ENCODE peak calls at places on chromosomes 16 and 17, in eight cellular contexts. G is left ventricle myocardium inferior, I is body of pancreas, B is endothelial cell of umbilical vein, Q is A549, L is prostate gland, E is OCI-LY7, N is upper lobe of right lung. T is an unnamed sample.

GRCh38 chr17:46977348-46977747 is 1.7 kb downstream of the RPRML start:
- DNase-seq in G (no peak), I (peak), B (no peak), Q (peak), L (no peak), E (peak), N (no peak), T (no peak)

GRCh38 chr16:30369091-30369937 is 980 bp downstream of the TBC1D10B start:
- DNase-seq in G (no peak), I (no peak), B (peak), Q (no peak), L (no peak), E (no peak), N (no peak), T (no peak)

GRCh38 chr16:85416267-85417109 is 196.6 kb upstream of the GSE1 start:
- DNase-seq in G (peak), I (peak), B (no peak), Q (peak), L (no peak), E (peak), N (peak), T (no peak)

GRCh38 chr16:64629622-64630021 is 492.2 kb downstream of the CDH11 start:
- DNase-seq in G (no peak), I (no peak), B (no peak), Q (no peak), L (no peak), E (no peak), N (no peak), T (peak)

GRCh38 chr16:12420661-12421209 is 383.0 kb downstream of the CPPED1 start:
- DNase-seq in G (no peak), I (no peak), B (no peak), Q (no peak), L (no peak), E (no peak), N (no peak), T (no peak)

GRCh38 chr16:1535391-1536291 is 2.2 kb downstream of the TMEM204 start:
- DNase-seq in G (no peak), I (no peak), B (no peak), Q (no peak), L (no peak), E (no peak), N (peak), T (no peak)

GRCh38 chr17:8212312-8213180 is 2.2 kb upstream of the AURKB start:
- DNase-seq in G (no peak), I (no peak), B (no peak), Q (no peak), L (no peak), E (no peak), N (no peak), T (no peak)

GRCh38 chr17:37425268-37425667 is 18.6 kb downstream of the TADA2A start:
- DNase-seq in G (no peak), I (no peak), B (no peak), Q (no peak), L (no peak), E (no peak), N (no peak), T (no peak)

GRCh38 chr16:29708917-29709600 is 30.1 kb downstream of the QPRT start:
- DNase-seq in G (no peak), I (no peak), B (no peak), Q (no peak), L (no peak), E (no peak), N (peak), T (no peak)

GRCh38 chr17:78748730-78749317 is 33.2 kb downstream of the CYTH1 start:
- DNase-seq in G (peak), I (peak), B (peak), Q (no peak), L (peak), E (peak), N (peak), T (no peak)

GRCh38 chr16:2973605-2974318 is 4.6 kb downstream of the PAQR4 start:
- DNase-seq in G (no peak), I (no peak), B (no peak), Q (no peak), L (no peak), E (no peak), N (no peak), T (no peak)

GRCh38 chr16:88431651-88432050 is 21.4 kb upstream of the ZFPM1 start:
- DNase-seq in G (no peak), I (no peak), B (no peak), Q (no peak), L (no peak), E (no peak), N (no peak), T (no peak)

GRCh38 chr16:7605812-7606211 is 273.2 kb downstream of the RBFOX1 start:
- DNase-seq in G (no peak), I (no peak), B (no peak), Q (no peak), L (no peak), E (no peak), N (no peak), T (no peak)

GRCh38 chr16:2894231-2894630 is 11.2 kb downstream of the FLYWCH2 start:
- DNase-seq in G (no peak), I (no peak), B (no peak), Q (no peak), L (no peak), E (no peak), N (no peak), T (no peak)

GRCh38 chr16:19294156-19294649 is 8.7 kb downstream of the CLEC19A start:
- DNase-seq in G (peak), I (peak), B (no peak), Q (peak), L (peak), E (peak), N (peak), T (no peak)

GRCh38 chr17:19372439-19372838 is 5.9 kb upstream of the MAPK7 start:
- DNase-seq in G (no peak), I (no peak), B (no peak), Q (no peak), L (no peak), E (no peak), N (no peak), T (no peak)

GRCh38 chr17:8117980-8118768 is at the start of gene ALOXE3:
- DNase-seq in G (no peak), I (peak), B (peak), Q (peak), L (peak), E (no peak), N (no peak), T (peak)

GRCh38 chr17:68954146-68954971 is 833 bp downstream of the ABCA8 start:
- DNase-seq in G (no peak), I (no peak), B (no peak), Q (no peak), L (no peak), E (no peak), N (no peak), T (no peak)
- H3K27ac ChIP-seq in G (peak), I (no peak), B (no peak), Q (no peak), L (no peak), E (no peak), N (peak), T (peak)

GRCh38 chr17:80546267-80546666 is 1.6 kb downstream of the RPTOR start:
- DNase-seq in G (no peak), I (no peak), B (no peak), Q (no peak), L (no peak), E (no peak), N (no peak), T (no peak)
- H3K4me3 ChIP-seq in G (peak), I (no peak), B (no peak), Q (peak), L (no peak), E (peak), N (no peak), T (peak)

GRCh38 chr17:65496801-65497200 is 64.6 kb downstream of the AXIN2 start:
- DNase-seq in G (no peak), I (no peak), B (no peak), Q (no peak), L (no peak), E (no peak), N (no peak), T (no peak)
- TF ChIP-seq CTCF in G (no peak), I (no peak), B (no peak), Q (no peak), L (no peak), E (no peak), N (no peak), T (no peak)

GRCh38 chr17:49723423-49723822 is 15.7 kb upstream of the SLC35B1 start:
- DNase-seq in G (peak), I (peak), B (no peak), Q (no peak), L (no peak), E (no peak), N (no peak), T (no peak)
- H3K27ac ChIP-seq in G (peak), I (no peak), B (no peak), Q (no peak), L (peak), E (no peak), N (peak), T (no peak)

GRCh38 chr17:64773386-64773835 is 111.3 kb upstream of the SMURF2 start:
- DNase-seq in G (no peak), I (no peak), B (no peak), Q (no peak), L (no peak), E (no peak), N (no peak), T (no peak)
- H3K4me3 ChIP-seq in G (no peak), I (no peak), B (no peak), Q (peak), L (peak), E (peak), N (peak), T (no peak)